ENCODE peak calls at places on chromosomes 3 and 15, in four cellular contexts. I is GM12878, Y is GM12891, T is K562. U is an unnamed sample.

GRCh38 chr15:41567870-41568269 is 8.9 kb downstream of the TYRO3 start:
- DNase-seq in Y (no peak), I (no peak), T (peak), U (no peak)

GRCh38 chr15:25368855-25369254 is 70.0 kb downstream of the UBE3A start:
- DNase-seq in I (no peak), T (no peak), Y (no peak), U (no peak)

GRCh38 chr3:194275231-194275671 is 75.9 kb downstream of the CPN2 start:
- DNase-seq in Y (no peak), I (no peak), T (no peak), U (no peak)

GRCh38 chr3:186998937-186999368 is 68.6 kb downstream of the ST6GAL1 start:
- DNase-seq in Y (no peak), T (no peak), I (no peak), U (no peak)

GRCh38 chr3:14646589-14647413 is 4.8 kb upstream of the CCDC174 start:
- DNase-seq in Y (no peak), I (no peak), T (no peak), U (peak)

GRCh38 chr15:30036304-30036703 is 46.5 kb upstream of the GOLGA8J start:
- DNase-seq in Y (no peak), T (no peak), I (no peak), U (no peak)

GRCh38 chr3:189941125-189941524 is 179.6 kb downstream of the P3H2 start:
- DNase-seq in T (no peak), Y (no peak), I (no peak), U (no peak)

GRCh38 chr15:99997112-99997651 is 263.9 kb upstream of the LYSMD4 start:
- DNase-seq in T (no peak), Y (no peak), I (no peak), U (no peak)

GRCh38 chr15:71242292-71242691 is 127.0 kb downstream of the THSD4 start:
- DNase-seq in T (no peak), I (no peak), Y (no peak), U (no peak)

GRCh38 chr15:42324308-42324707 is 35.0 kb upstream of the CAPN3 start:
- DNase-seq in T (no peak), Y (no peak), I (no peak), U (no peak)

GRCh38 chr15:100849021-100849831 is 30.4 kb upstream of the ALDH1A3 start:
- DNase-seq in I (no peak), T (peak), Y (peak), U (no peak)

GRCh38 chr3:40980467-40980866 is 218.8 kb upstream of the CTNNB1 start:
- DNase-seq in Y (no peak), I (no peak), T (no peak), U (no peak)

GRCh38 chr3:185144784-185145183 is 8.1 kb downstream of the C3orf70 start:
- DNase-seq in Y (no peak), T (no peak), I (no peak), U (no peak)

GRCh38 chr3:46661776-46662766 is 31.4 kb downstream of the ALS2CL start:
- DNase-seq in I (no peak), Y (no peak), T (no peak), U (no peak)

GRCh38 chr3:186307594-186307993 is 54.4 kb downstream of the DGKG start:
- DNase-seq in Y (no peak), T (peak), I (no peak), U (no peak)

GRCh38 chr15:88535607-88536313 is 10.7 kb downstream of the DET1 start:
- DNase-seq in I (no peak), Y (no peak), T (no peak), U (no peak)

GRCh38 chr15:72237286-72238224 is 6.6 kb upstream of the PKM start:
- DNase-seq in Y (peak), I (peak), T (peak), U (peak)

GRCh38 chr3:50340404-50341329 is at the start of gene RASSF1:
- DNase-seq in T (peak), I (no peak), Y (peak), U (peak)

GRCh38 chr3:105502333-105502732 is 135.6 kb downstream of the ALCAM start:
- DNase-seq in Y (no peak), T (no peak), I (no peak), U (no peak)

GRCh38 chr3:47475029-47475569 is 642 bp downstream of the SCAP start:
- DNase-seq in Y (no peak), I (no peak), T (peak), U (no peak)

GRCh38 chr15:100298257-100298656 is 43.5 kb downstream of the ADAMTS17 start:
- DNase-seq in Y (no peak), I (no peak), T (no peak), U (no peak)

GRCh38 chr3:97927699-97928098 is 44.5 kb downstream of the RIOX2 start:
- DNase-seq in T (no peak), I (no peak), Y (no peak), U (no peak)

GRCh38 chr3:172176385-172176784 is 137.0 kb downstream of the FNDC3B start:
- DNase-seq in Y (no peak), T (no peak), I (no peak), U (no peak)
- TF ChIP-seq SPI1 in Y (no peak), T (no peak), I (no peak), U (no peak)

DNA sequence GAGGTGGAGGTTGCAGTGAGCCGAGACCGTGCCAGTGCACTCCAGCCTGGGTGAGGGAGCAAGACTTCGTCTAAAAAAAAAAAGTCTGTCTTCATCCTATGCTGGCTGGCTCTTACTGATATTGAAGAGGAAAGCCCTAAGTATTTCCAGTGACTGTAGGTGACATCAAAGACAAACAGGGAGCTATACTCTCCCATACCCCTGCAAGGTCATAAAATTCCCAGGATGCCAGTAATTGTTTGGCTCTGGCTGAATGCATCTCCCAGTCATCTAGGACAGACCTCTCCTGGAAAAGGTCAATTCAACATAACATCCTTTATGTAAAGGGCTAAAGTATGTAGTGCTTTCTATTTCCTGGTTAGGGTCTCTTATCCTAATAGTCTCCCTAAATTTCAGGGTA is 8.0 kb downstream of the ZBBX start:
- DNase-seq in I (no peak), Y (no peak), T (no peak), U (no peak)
- TF ChIP-seq SPI1 in I (no peak), Y (no peak), T (no peak), U (no peak)

DNA sequence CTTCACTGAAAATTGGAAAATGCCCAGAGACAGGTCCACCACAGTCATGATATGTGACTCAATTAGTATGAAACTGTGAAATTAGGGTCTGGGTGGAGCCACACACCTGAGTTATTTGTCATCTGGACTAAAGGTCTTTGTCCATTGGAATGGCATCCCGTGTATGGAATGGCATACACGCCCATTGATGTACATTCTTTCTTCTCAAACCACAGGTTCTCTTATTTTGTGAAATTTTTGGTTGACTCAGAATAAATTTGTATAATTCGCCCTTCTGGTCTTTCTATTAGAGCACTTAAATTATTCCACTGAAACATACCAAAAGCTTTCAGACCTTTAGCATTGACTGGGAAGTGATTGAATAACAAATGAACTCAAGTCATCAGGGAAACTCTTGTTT is 66.8 kb upstream of the UBE2E1 start:
- DNase-seq in I (no peak), T (no peak), Y (no peak), U (no peak)
- TF ChIP-seq SPI1 in I (no peak), T (no peak), Y (no peak), U (no peak)

GRCh38 chr3:116473602-116474001 is 28.3 kb upstream of the LSAMP start:
- DNase-seq in Y (no peak), T (no peak), I (no peak), U (no peak)

GRCh38 chr3:116470589-116470988 is 25.3 kb upstream of the LSAMP start:
- DNase-seq in Y (no peak), T (no peak), I (no peak), U (no peak)

GRCh38 chr3:116469546-116469945 is 24.3 kb upstream of the LSAMP start:
- DNase-seq in T (no peak), Y (no peak), I (no peak), U (no peak)

GRCh38 chr3:116474356-116475200 is 29.3 kb upstream of the LSAMP start:
- DNase-seq in I (no peak), T (no peak), Y (no peak), U (no peak)
- TF ChIP-seq SPI1 in I (no peak), T (no peak), Y (no peak), U (no peak)

DNA sequence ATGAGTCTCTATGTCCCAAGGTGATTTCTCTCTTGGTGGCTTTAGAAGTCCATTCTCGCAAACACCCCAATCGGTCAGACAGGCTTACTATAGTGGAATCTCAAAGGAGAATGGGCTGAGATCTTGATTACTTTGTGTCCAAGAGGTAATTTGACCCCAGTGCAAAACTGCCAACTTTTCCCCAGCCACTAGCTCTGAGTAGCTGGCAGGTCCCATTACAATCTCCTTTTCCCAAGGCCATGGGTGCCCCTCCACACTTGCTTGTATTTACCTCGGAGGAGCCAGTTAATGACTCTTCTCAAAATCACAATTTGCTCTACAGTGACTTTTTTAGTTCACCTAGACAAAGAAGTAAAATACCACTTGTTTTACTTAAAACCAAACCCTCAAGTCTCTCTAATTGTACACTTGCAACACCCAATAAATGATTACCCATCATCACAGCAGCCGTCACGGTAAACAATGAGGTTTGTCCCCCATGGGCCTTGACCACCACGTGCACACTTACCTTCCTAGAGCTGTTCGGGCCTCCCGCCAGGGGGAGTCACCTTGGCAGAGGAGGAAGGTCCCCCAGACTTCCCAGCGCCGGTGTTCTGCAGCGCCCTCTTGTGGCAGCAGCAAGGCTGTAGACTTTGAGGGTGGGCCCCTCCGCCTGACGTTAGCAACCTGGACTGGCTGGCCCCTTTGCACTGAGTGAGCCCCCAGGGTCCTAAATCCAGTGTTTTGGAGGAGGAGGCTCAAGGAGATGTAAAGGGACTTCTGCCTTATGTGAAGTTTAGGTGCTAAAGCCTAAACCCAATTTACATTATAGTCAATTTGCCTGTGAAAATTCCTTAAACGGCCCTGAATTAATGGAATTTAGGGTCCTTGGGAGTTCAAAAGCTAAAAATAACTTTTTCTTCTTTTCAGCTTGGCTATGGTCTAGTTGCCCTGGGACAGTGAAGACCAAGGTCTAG is 18.7 kb upstream of the HDAC11 start:
- DNase-seq in T (peak), I (no peak), Y (peak), U (peak)
- TF ChIP-seq SPI1 in T (peak), I (no peak), Y (no peak), U (no peak)

DNA sequence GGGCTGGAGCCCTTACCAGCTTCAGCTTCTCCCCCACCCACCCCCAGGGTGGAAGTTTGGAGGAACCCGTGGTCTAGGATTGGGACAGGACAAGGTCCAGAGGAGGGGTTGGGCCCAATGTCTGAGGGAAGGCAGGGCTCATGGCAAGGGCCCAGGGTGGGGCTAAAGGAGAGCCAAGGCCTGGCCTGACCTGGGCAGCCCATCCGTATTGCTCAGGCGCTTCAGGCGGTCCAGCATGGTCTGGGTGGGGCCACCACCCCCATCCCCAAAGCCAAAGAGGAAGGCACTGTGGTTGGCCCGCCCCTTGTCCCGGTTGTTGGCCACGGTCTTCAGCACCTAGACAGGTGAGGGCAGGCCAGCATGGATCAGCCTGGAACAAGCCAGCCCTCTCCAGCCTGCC is 7.6 kb downstream of the MAN2C1 start:
- DNase-seq in T (no peak), I (no peak), Y (no peak), U (no peak)
- TF ChIP-seq SPI1 in T (no peak), I (no peak), Y (no peak), U (no peak)

U was measured in HL-60.